ENCODE peak calls at places on chromosomes 1 and 21, in seven cellular contexts. One of them, this sample, is unnamed.
A peak's percentile ranks its signal among the peaks of the same experiment; 100 is the strongest.

GRCh38 chr1:10204003-10204642 is 6.2 kb upstream of the KIF1B start:
- DNase-seq in OCI-LY7: no peak
- DNase-seq in heart left ventricle: no peak
- DNase-seq in pancreas: no peak
- DNase-seq in cardiac muscle cell: no peak
- DNase-seq in adipocyte: no peak
- DNase-seq in DND-41: no peak
- DNase-seq in this sample: no peak

GRCh38 chr1:15916417-15916816 is 59.5 kb downstream of the ZBTB17 start:
- DNase-seq in DND-41: no peak
- DNase-seq in OCI-LY7: no peak
- DNase-seq in heart left ventricle: no peak
- DNase-seq in pancreas: no peak
- DNase-seq in adipocyte: peak; percentile 46
- DNase-seq in cardiac muscle cell: no peak
- DNase-seq in this sample: no peak

GRCh38 chr1:28129150-28129549 is 40.7 kb upstream of the EYA3 start:
- DNase-seq in pancreas: no peak
- DNase-seq in cardiac muscle cell: peak; percentile 54
- DNase-seq in OCI-LY7: no peak
- DNase-seq in heart left ventricle: no peak
- DNase-seq in DND-41: no peak
- DNase-seq in adipocyte: peak; percentile 28
- DNase-seq in this sample: no peak

GRCh38 chr21:44765231-44766013 is 36.2 kb downstream of the UBE2G2 start:
- DNase-seq in adipocyte: no peak
- DNase-seq in DND-41: peak; percentile 21
- DNase-seq in pancreas: no peak
- DNase-seq in OCI-LY7: no peak
- DNase-seq in heart left ventricle: no peak
- DNase-seq in cardiac muscle cell: peak; percentile 47
- DNase-seq in this sample: peak; percentile 42

GRCh38 chr1:24888971-24889670 is 41.0 kb downstream of the RUNX3 start:
- DNase-seq in heart left ventricle: no peak
- DNase-seq in pancreas: no peak
- DNase-seq in DND-41: no peak
- DNase-seq in cardiac muscle cell: no peak
- DNase-seq in adipocyte: peak; percentile 48
- DNase-seq in OCI-LY7: no peak
- DNase-seq in this sample: no peak

GRCh38 chr1:59560807-59561450 is 253.8 kb upstream of the HOOK1 start:
- DNase-seq in cardiac muscle cell: no peak
- DNase-seq in pancreas: no peak
- DNase-seq in adipocyte: no peak
- DNase-seq in heart left ventricle: no peak
- DNase-seq in DND-41: peak; percentile 61
- DNase-seq in OCI-LY7: no peak
- DNase-seq in this sample: peak; percentile 37

GRCh38 chr1:236455242-236455641 is 61.2 kb downstream of the EDARADD start:
- DNase-seq in DND-41: no peak
- DNase-seq in heart left ventricle: no peak
- DNase-seq in adipocyte: no peak
- DNase-seq in cardiac muscle cell: no peak
- DNase-seq in OCI-LY7: no peak
- DNase-seq in pancreas: no peak
- DNase-seq in this sample: no peak

GRCh38 chr21:45076245-45076661 is 1.9 kb downstream of the ADARB1 start:
- DNase-seq in OCI-LY7: no peak
- DNase-seq in heart left ventricle: no peak
- DNase-seq in pancreas: no peak
- DNase-seq in DND-41: no peak
- DNase-seq in cardiac muscle cell: no peak
- DNase-seq in adipocyte: peak; percentile 15
- DNase-seq in this sample: no peak

GRCh38 chr1:232096751-232097150 is 470.2 kb downstream of the DISC1 start:
- DNase-seq in OCI-LY7: no peak
- DNase-seq in heart left ventricle: no peak
- DNase-seq in DND-41: no peak
- DNase-seq in pancreas: no peak
- DNase-seq in adipocyte: no peak
- DNase-seq in cardiac muscle cell: no peak
- DNase-seq in this sample: no peak

GRCh38 chr1:153883223-153883622 is 39.5 kb downstream of the GATAD2B start:
- DNase-seq in heart left ventricle: no peak
- DNase-seq in DND-41: no peak
- DNase-seq in adipocyte: no peak
- DNase-seq in OCI-LY7: no peak
- DNase-seq in cardiac muscle cell: no peak
- DNase-seq in pancreas: no peak
- DNase-seq in this sample: no peak

GRCh38 chr1:153881764-153882163 is 41.0 kb downstream of the GATAD2B start:
- DNase-seq in DND-41: no peak
- DNase-seq in pancreas: no peak
- DNase-seq in heart left ventricle: no peak
- DNase-seq in cardiac muscle cell: peak; percentile 58
- DNase-seq in adipocyte: peak; percentile 64
- DNase-seq in OCI-LY7: no peak
- DNase-seq in this sample: no peak

GRCh38 chr1:153882296-153882912 is 40.4 kb downstream of the GATAD2B start:
- DNase-seq in OCI-LY7: no peak
- DNase-seq in heart left ventricle: no peak
- DNase-seq in cardiac muscle cell: no peak
- DNase-seq in adipocyte: no peak
- DNase-seq in pancreas: no peak
- DNase-seq in DND-41: no peak
- DNase-seq in this sample: no peak

GRCh38 chr1:153880024-153880423 is 42.7 kb downstream of the GATAD2B start:
- DNase-seq in pancreas: no peak
- DNase-seq in heart left ventricle: no peak
- DNase-seq in OCI-LY7: no peak
- DNase-seq in adipocyte: no peak
- DNase-seq in DND-41: no peak
- DNase-seq in cardiac muscle cell: no peak
- DNase-seq in this sample: no peak

GRCh38 chr1:153880962-153881361 is 41.8 kb downstream of the GATAD2B start:
- DNase-seq in adipocyte: peak; percentile 95
- DNase-seq in cardiac muscle cell: peak; percentile 96
- DNase-seq in heart left ventricle: peak; percentile 89
- DNase-seq in OCI-LY7: no peak
- DNase-seq in pancreas: peak; percentile 71
- DNase-seq in DND-41: peak; percentile 19
- DNase-seq in this sample: no peak
- H3K4me3 ChIP-seq in adipocyte: peak overlapping the region; percentile 76
- H3K4me3 ChIP-seq in cardiac muscle cell: no peak overlapping the region
- H3K4me3 ChIP-seq in heart left ventricle: peak overlapping the region; percentile 22
- H3K4me3 ChIP-seq in OCI-LY7: no peak overlapping the region
- H3K4me3 ChIP-seq in pancreas: no peak overlapping the region
- H3K4me3 ChIP-seq in DND-41: no peak overlapping the region
- H3K4me3 ChIP-seq in this sample: no peak overlapping the region

GRCh38 chr1:30242178-30242577 is 481.2 kb downstream of the MATN1 start:
- DNase-seq in DND-41: no peak
- DNase-seq in adipocyte: no peak
- DNase-seq in heart left ventricle: no peak
- DNase-seq in OCI-LY7: no peak
- DNase-seq in pancreas: no peak
- DNase-seq in cardiac muscle cell: no peak
- DNase-seq in this sample: no peak
- H3K4me3 ChIP-seq in DND-41: no peak overlapping the region
- H3K4me3 ChIP-seq in adipocyte: no peak overlapping the region
- H3K4me3 ChIP-seq in heart left ventricle: no peak overlapping the region
- H3K4me3 ChIP-seq in OCI-LY7: no peak overlapping the region
- H3K4me3 ChIP-seq in pancreas: no peak overlapping the region
- H3K4me3 ChIP-seq in cardiac muscle cell: no peak overlapping the region
- H3K4me3 ChIP-seq in this sample: no peak overlapping the region

DNA sequence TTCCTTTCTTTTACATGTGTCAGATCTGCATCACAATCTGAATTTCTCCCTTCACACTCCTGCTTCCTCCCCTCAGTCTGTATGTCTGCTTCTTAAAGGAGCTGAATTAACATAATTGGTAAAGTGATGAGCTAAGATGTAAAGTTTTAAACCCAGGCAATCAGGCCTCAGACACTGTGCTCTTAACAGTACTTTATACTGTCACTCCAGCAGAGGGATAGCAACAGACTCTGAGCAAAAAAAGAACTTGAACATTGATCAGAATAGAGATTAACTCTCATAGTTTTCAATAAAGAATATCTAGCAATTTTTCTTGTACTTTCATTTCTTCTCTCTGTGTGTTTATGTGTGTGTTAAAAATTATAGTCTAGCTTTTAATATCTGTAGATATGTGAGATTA is 110.3 kb downstream of the DUSP10 start:
- DNase-seq in DND-41: no peak
- DNase-seq in OCI-LY7: no peak
- DNase-seq in adipocyte: no peak
- DNase-seq in pancreas: no peak
- DNase-seq in cardiac muscle cell: no peak
- DNase-seq in heart left ventricle: no peak
- DNase-seq in this sample: no peak
- H3K4me3 ChIP-seq in DND-41: no peak overlapping the region
- H3K4me3 ChIP-seq in OCI-LY7: no peak overlapping the region
- H3K4me3 ChIP-seq in adipocyte: no peak overlapping the region
- H3K4me3 ChIP-seq in pancreas: no peak overlapping the region
- H3K4me3 ChIP-seq in cardiac muscle cell: no peak overlapping the region
- H3K4me3 ChIP-seq in heart left ventricle: no peak overlapping the region
- H3K4me3 ChIP-seq in this sample: no peak overlapping the region

GRCh38 chr21:33064623-33064996 is 5.3 kb upstream of the OLIG1 start:
- DNase-seq in cardiac muscle cell: no peak
- DNase-seq in OCI-LY7: no peak
- DNase-seq in pancreas: no peak
- DNase-seq in DND-41: no peak
- DNase-seq in heart left ventricle: no peak
- DNase-seq in adipocyte: no peak
- DNase-seq in this sample: no peak
- H3K4me3 ChIP-seq in cardiac muscle cell: no peak overlapping the region
- H3K4me3 ChIP-seq in OCI-LY7: no peak overlapping the region
- H3K4me3 ChIP-seq in pancreas: no peak overlapping the region
- H3K4me3 ChIP-seq in DND-41: no peak overlapping the region
- H3K4me3 ChIP-seq in heart left ventricle: no peak overlapping the region
- H3K4me3 ChIP-seq in adipocyte: no peak overlapping the region
- H3K4me3 ChIP-seq in this sample: no peak overlapping the region